ENCODE peak calls at places on chromosomes 3 and 15, in five cellular contexts. R, Z, N, F and P are unnamed samples. For H3K4me1, the result is how much of the 10 kb centered on the place peaks cover.

GRCh38 chr15:74277245-74277644 is 41.1 kb downstream of the CCDC33 start:
- DNase-seq in F (no peak), N (no peak), Z (no peak), R (no peak), P (no peak)

GRCh38 chr3:135596563-135596962 is 369.0 kb upstream of the PPP2R3A start:
- DNase-seq in N (no peak), R (no peak), F (no peak), Z (no peak), P (no peak)

GRCh38 chr3:28935141-28935540 is 345.7 kb upstream of the RBMS3 start:
- DNase-seq in F (no peak), N (no peak), Z (no peak), R (no peak), P (no peak)

GRCh38 chr15:85124173-85124572 is 142.5 kb downstream of the PDE8A start:
- DNase-seq in Z (no peak), N (no peak), R (no peak), F (no peak), P (no peak)

GRCh38 chr15:94080416-94080815 is 150.9 kb upstream of the MCTP2 start:
- DNase-seq in F (peak), R (peak), Z (peak), N (peak), P (no peak)

GRCh38 chr15:60720493-60721231 is 241.7 kb upstream of the ICE2 start:
- DNase-seq in R (no peak), F (no peak), N (no peak), Z (no peak), P (no peak)

GRCh38 chr15:45187894-45188830 is at the start of gene SHF:
- DNase-seq in Z (peak), R (peak), N (peak), F (peak), P (peak)

GRCh38 chr3:4571690-4572334 is 78.7 kb downstream of the ITPR1 start:
- DNase-seq in Z (no peak), F (peak), R (peak), N (no peak), P (peak)

GRCh38 chr3:150074697-150075416 is 104.2 kb upstream of the PFN2 start:
- DNase-seq in F (no peak), N (no peak), R (no peak), Z (no peak), P (no peak)

GRCh38 chr3:95705786-95706418 is 1108.5 kb upstream of the EPHA6 start:
- DNase-seq in F (no peak), Z (no peak), N (no peak), R (no peak), P (no peak)

GRCh38 chr3:124217542-124217941 is 225.6 kb upstream of the ROPN1 start:
- DNase-seq in N (peak), R (peak), F (peak), Z (peak), P (peak)

GRCh38 chr3:78003090-78003489 is 963.2 kb downstream of the ROBO2 start:
- DNase-seq in F (no peak), Z (no peak), R (peak), N (no peak), P (no peak)

GRCh38 chr3:79729096-79729495 is 38.7 kb downstream of the ROBO1 start:
- DNase-seq in Z (peak), N (no peak), F (no peak), R (peak), P (no peak)

GRCh38 chr15:40471105-40471777 is 457 bp downstream of the CHST14 start:
- DNase-seq in N (peak), R (peak), F (peak), Z (no peak), P (peak)

GRCh38 chr3:176951144-176951543 is 246.1 kb downstream of the TBL1XR1 start:
- DNase-seq in Z (peak), N (no peak), F (no peak), R (peak), P (no peak)

GRCh38 chr3:20076296-20076997 is 36.2 kb downstream of the KAT2B start:
- DNase-seq in R (no peak), F (no peak), Z (no peak), N (no peak), P (no peak)
- H3K4me1 ChIP-seq in R (under half), F (under half), Z (under half), N (under half), P (under half)

GRCh38 chr3:18295171-18295920 is 129.8 kb downstream of the SATB1 start:
- DNase-seq in Z (peak), F (peak), N (peak), R (peak), P (peak)
- H3K27ac ChIP-seq in Z (no peak), F (peak), N (no peak), R (no peak), P (no peak)

GRCh38 chr3:184372911-184373310 is 5.1 kb downstream of the THPO start:
- DNase-seq in F (no peak), R (no peak), Z (no peak), N (no peak), P (no peak)
- H3K4me2 ChIP-seq in F (no peak), R (no peak), Z (no peak), N (no peak), P (no peak)

DNA sequence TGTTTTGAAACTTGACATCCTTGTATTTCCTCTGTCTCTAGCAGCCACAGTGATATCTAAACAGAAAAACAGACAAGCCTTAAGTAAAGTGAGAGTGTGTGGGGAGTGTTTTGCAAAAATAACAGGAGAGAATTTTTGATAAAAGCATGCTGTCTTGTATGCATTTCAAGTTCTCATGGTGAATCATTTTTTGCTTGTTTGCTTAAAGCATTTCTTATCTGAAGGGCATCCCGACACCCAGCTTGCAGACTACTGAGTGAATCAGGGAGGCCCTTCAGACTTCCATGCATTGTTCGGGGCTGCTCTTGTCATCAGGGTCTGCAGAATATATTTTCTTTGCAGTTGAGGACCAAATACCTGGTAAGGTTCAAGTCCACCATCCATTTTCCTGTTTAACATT is 8.5 kb downstream of the CGNL1 start:
- DNase-seq in Z (peak), N (no peak), R (peak), F (no peak), P (no peak)
- H3K4me1 ChIP-seq in Z (under half), N (under half), R (under half), F (half or more), P (under half)

GRCh38 chr3:89740029-89740880 is 632.8 kb downstream of the EPHA3 start:
- DNase-seq in Z (no peak), N (no peak), F (no peak), R (no peak), P (no peak)
- H3K27ac ChIP-seq in Z (no peak), N (no peak), F (no peak), R (no peak), P (no peak)

GRCh38 chr3:187352581-187353575 is 15.3 kb upstream of the RTP4 start:
- DNase-seq in F (no peak), R (peak), Z (peak), N (no peak), P (no peak)
- H3K4me2 ChIP-seq in F (no peak), R (no peak), Z (peak), N (no peak), P (no peak)